ENCODE peak calls at places on chromosomes 13 and 19, in seven cellular contexts. H is fibroblast of lung, C is tibial artery, W is AG04450, F is astrocyte, B is lung, L is breast epithelium. D is an unnamed sample.

GRCh38 chr13:41058229-41059070 is 2.9 kb upstream of the WBP4 start:
- DNase-seq in L (no peak), F (no peak), B (no peak), H (no peak), W (no peak), C (no peak), D (no peak)

GRCh38 chr13:66689628-66690027 is 540.5 kb downstream of the PCDH9 start:
- DNase-seq in H (peak), W (no peak), C (no peak), B (no peak), F (peak), L (no peak), D (no peak)

GRCh38 chr13:27822258-27822872 is 30.1 kb downstream of the GSX1 start:
- DNase-seq in H (peak), B (no peak), C (no peak), F (no peak), L (no peak), W (no peak), D (no peak)

GRCh38 chr19:58059003-58059671 is at the start of gene ZNF135:
- DNase-seq in C (peak), W (peak), B (peak), H (peak), F (peak), L (peak), D (no peak)

GRCh38 chr19:3319643-3320353 is 46.6 kb upstream of the NFIC start:
- DNase-seq in L (no peak), B (no peak), C (no peak), F (peak), W (no peak), H (no peak), D (no peak)

GRCh38 chr19:49142866-49143335 is 12.3 kb downstream of the HRC start:
- DNase-seq in F (peak), H (peak), B (peak), C (peak), L (peak), W (peak), D (peak)

GRCh38 chr13:33262069-33262487 is 23.5 kb downstream of the STARD13 start:
- DNase-seq in L (no peak), F (peak), B (no peak), W (no peak), C (no peak), H (no peak), D (peak)

GRCh38 chr19:18436651-18437478 is 1.1 kb downstream of the ISYNA1 start:
- DNase-seq in H (peak), F (peak), C (peak), L (no peak), B (no peak), W (no peak), D (no peak)

GRCh38 chr19:32642771-32643170 is 32.2 kb downstream of the ANKRD27 start:
- DNase-seq in F (no peak), B (no peak), H (no peak), C (no peak), W (no peak), L (no peak), D (no peak)

GRCh38 chr19:38693380-38694223 is 46.2 kb downstream of the ACTN4 start:
- DNase-seq in F (peak), L (no peak), W (no peak), H (peak), C (no peak), B (no peak), D (peak)

GRCh38 chr19:14050512-14050911 is 11.4 kb downstream of the PALM3 start:
- DNase-seq in H (no peak), L (no peak), F (no peak), B (no peak), C (no peak), W (no peak), D (no peak)

GRCh38 chr19:9709305-9709704 is 34.4 kb upstream of the ZNF562 start:
- DNase-seq in L (no peak), W (no peak), B (no peak), F (no peak), C (peak), H (no peak), D (no peak)

GRCh38 chr19:15244106-15244803 is 12.0 kb upstream of the EPHX3 start:
- DNase-seq in B (no peak), H (no peak), W (no peak), F (no peak), L (no peak), C (no peak), D (peak)

GRCh38 chr13:93147293-93147645 is 79.3 kb upstream of the GPC6 start:
- DNase-seq in H (no peak), L (no peak), F (peak), B (no peak), C (no peak), W (no peak), D (no peak)

GRCh38 chr13:95100525-95101121 is 200.6 kb downstream of the ABCC4 start:
- DNase-seq in W (no peak), H (peak), C (no peak), L (no peak), F (peak), B (no peak), D (no peak)

GRCh38 chr19:33640773-33641172 is 19.0 kb downstream of the CHST8 start:
- DNase-seq in W (no peak), C (no peak), F (no peak), B (no peak), H (no peak), L (no peak), D (no peak)

GRCh38 chr13:79678100-79678499 is 197.1 kb downstream of the NDFIP2 start:
- DNase-seq in L (no peak), B (no peak), C (no peak), F (peak), W (no peak), H (peak), D (no peak)

GRCh38 chr13:103299079-103299478 is 232.9 kb upstream of the SLC10A2 start:
- DNase-seq in W (no peak), C (no peak), H (no peak), F (no peak), L (no peak), B (no peak), D (no peak)

GRCh38 chr13:20822406-20822805 is 48.6 kb upstream of the EEF1AKMT1 start:
- DNase-seq in C (no peak), W (no peak), F (no peak), L (no peak), B (no peak), H (no peak), D (no peak)

GRCh38 chr19:13234518-13234917 is 84.3 kb downstream of the IER2 start:
- DNase-seq in L (no peak), H (peak), C (peak), B (peak), W (no peak), F (no peak), D (no peak)

GRCh38 chr13:21913010-21913409 is 242.1 kb downstream of the FGF9 start:
- DNase-seq in H (no peak), B (no peak), L (no peak), W (no peak), C (no peak), F (no peak), D (no peak)

GRCh38 chr19:6580313-6580712 is 10.6 kb downstream of the CD70 start:
- DNase-seq in F (peak), L (no peak), C (no peak), W (no peak), B (no peak), H (peak), D (peak)

GRCh38 chr13:40271931-40272775 is 394.3 kb downstream of the FOXO1 start:
- DNase-seq in C (peak), F (peak), L (peak), W (no peak), B (peak), H (peak), D (no peak)

GRCh38 chr19:7904074-7905020 is 670 bp downstream of the MAP2K7 start:
- DNase-seq in H (no peak), C (peak), B (peak), F (no peak), L (no peak), W (no peak), D (peak)

GRCh38 chr13:29847501-29847983 is 2.9 kb downstream of the UBL3 start:
- DNase-seq in H (peak), W (no peak), L (no peak), F (peak), C (no peak), B (no peak), D (no peak)

GRCh38 chr19:14519245-14519859 is 1.2 kb upstream of the DNAJB1 start:
- DNase-seq in W (no peak), L (no peak), C (no peak), F (no peak), H (no peak), B (no peak), D (no peak)

GRCh38 chr13:97234236-97234635 is 12.1 kb downstream of the MBNL2 start:
- DNase-seq in F (no peak), W (no peak), B (no peak), L (no peak), H (no peak), C (no peak), D (no peak)

GRCh38 chr13:63628310-63628709 is 2212.7 kb upstream of the PCDH20 start:
- DNase-seq in H (no peak), B (no peak), F (no peak), L (no peak), W (no peak), C (no peak), D (no peak)

GRCh38 chr13:71866173-71867091 is 572 bp downstream of the DACH1 start:
- DNase-seq in B (no peak), H (peak), W (no peak), C (no peak), L (peak), F (no peak), D (peak)

GRCh38 chr19:2532252-2533071 is 56.5 kb downstream of the GADD45B start:
- DNase-seq in B (no peak), C (no peak), H (peak), F (peak), L (no peak), W (no peak), D (no peak)

GRCh38 chr13:85812282-85812681 is 13.1 kb upstream of the SLITRK6 start:
- DNase-seq in H (no peak), F (no peak), L (no peak), W (no peak), B (no peak), C (no peak), D (no peak)

GRCh38 chr13:48902421-48902820 is 73.3 kb upstream of the FNDC3A start:
- DNase-seq in C (no peak), H (peak), W (no peak), L (no peak), B (no peak), F (no peak), D (no peak)

GRCh38 chr13:21361123-21361522 is 98.0 kb downstream of the ZDHHC20 start:
- DNase-seq in F (no peak), W (no peak), H (no peak), C (no peak), L (no peak), B (no peak), D (no peak)

GRCh38 chr13:25423831-25424230 is 52.1 kb downstream of the ATP8A2 start:
- DNase-seq in C (no peak), W (no peak), B (no peak), H (no peak), L (no peak), F (no peak), D (no peak)

DNA sequence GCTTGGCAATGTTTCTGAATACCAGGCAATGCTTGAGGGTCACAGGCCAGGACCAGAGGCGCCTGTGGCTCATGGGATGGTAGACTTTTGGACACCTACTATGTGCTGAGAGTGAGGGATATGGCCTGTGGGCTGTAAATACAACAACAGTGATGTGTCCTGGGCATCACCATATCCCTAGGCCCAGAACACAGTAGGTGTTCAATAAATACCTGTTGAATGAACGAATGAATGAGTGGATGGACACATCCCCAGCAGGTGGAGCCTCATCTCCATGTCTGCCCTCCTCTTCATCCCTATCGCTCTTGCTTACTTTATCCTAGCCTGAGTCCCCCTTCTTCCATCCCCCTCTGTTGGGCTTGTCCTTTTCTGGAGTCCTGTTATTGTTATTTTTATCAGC is 16.5 kb upstream of the NANOS2 start:
- DNase-seq in W (no peak), F (no peak), B (no peak), H (no peak), C (no peak), L (no peak), D (no peak)
- H3K4me3 ChIP-seq in W (no peak), F (no peak), B (no peak), H (no peak), C (no peak), L (no peak), D (no peak)

GRCh38 chr19:1094655-1094977 is 559 bp downstream of the POLR2E start:
- DNase-seq in W (no peak), H (no peak), C (no peak), F (no peak), B (no peak), L (no peak), D (peak)

GRCh38 chr19:1094978-1095701 is at the start of gene POLR2E:
- DNase-seq in F (peak), B (peak), H (peak), C (peak), L (peak), W (peak), D (peak)

GRCh38 chr19:1101337-1101698 is 2.5 kb upstream of the GPX4 start:
- DNase-seq in H (no peak), C (peak), B (peak), W (no peak), L (no peak), F (no peak), D (no peak)

GRCh38 chr19:1097810-1098176 is 2.6 kb upstream of the POLR2E start:
- DNase-seq in L (no peak), H (no peak), W (no peak), F (no peak), C (no peak), B (no peak), D (no peak)

DNA sequence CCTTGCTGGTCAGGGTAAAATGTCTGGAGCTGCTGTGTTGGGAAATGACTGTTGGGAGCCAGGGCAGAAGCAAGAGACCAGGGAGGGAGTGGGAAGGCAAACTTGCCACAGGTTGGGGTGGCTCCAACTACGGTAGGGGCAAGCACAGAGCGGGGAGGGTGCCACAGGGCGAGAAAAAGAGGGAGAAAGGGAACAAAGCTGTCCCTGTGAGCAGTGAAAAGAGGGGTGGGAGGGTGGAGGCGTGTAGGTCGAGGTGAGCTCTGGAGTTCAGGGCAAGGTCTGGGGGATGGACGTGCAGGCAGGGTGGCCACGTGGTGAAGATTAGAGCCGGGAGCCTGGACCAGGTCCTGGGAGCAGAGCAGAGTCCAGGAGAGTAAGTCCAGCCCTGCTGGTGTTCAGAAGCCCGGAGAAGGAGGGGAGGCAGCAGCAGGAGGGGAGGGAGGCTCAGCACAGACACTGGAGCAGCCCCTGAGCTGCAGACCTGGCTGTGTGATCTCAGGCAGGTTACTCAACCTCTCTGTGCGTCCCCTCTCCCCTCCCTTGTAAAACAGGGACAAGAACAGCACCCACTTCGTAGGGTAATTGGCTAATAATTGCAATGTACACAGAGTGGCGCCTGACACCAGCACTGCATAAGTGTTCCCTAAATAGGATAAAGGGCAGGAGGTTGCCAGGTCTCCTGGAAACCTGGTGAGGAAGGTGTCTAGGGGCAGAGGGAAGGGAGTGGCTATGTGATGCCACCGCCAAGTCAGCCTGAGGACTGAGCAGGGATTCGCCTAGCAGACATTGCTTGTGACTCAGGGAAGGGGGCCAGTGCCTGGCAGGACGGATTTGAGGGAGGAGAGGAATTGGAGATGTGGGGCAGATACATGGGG is 3.2 kb upstream of the POLR2E start:
- DNase-seq in L (no peak), F (no peak), H (no peak), C (no peak), B (peak), W (no peak), D (peak)
- H3K27ac ChIP-seq in L (peak), F (peak), H (peak), C (peak), B (peak), W (peak), D (peak)

DNA sequence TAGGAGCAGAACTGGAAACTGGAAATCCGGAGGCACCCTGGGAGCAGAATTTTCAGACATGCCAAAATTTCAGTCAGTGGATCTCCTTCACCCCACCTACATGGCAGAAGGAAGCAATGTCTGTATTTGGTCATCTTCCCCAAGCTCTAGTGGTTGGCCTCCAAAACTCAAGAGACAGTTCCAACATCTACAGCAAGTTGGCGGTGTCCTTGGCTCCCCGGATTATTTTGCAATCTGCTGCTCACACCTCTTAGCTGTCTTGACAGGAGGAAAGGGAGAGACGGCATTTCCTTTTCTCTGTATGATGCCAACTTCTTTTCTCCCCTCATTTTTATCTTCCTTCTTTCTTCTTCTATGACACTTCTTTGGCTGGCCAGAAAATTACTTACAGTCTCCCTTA is 159.9 kb downstream of the SUCLA2 start:
- DNase-seq in B (no peak), F (no peak), L (no peak), W (no peak), C (no peak), H (no peak), D (no peak)
- TF ChIP-seq CTCF in B (no peak), F (no peak), L (no peak), W (no peak), C (no peak), H (no peak), D (no peak)

GRCh38 chr19:617551-618246 is 15.6 kb downstream of the POLRMT start:
- DNase-seq in H (no peak), B (no peak), L (no peak), W (no peak), C (no peak), F (no peak), D (no peak)

GRCh38 chr19:618247-618619 is 15.1 kb downstream of the POLRMT start:
- DNase-seq in H (no peak), L (no peak), W (no peak), F (no peak), B (no peak), C (no peak), D (no peak)

GRCh38 chr19:619286-620002 is 13.9 kb downstream of the POLRMT start:
- DNase-seq in W (no peak), F (no peak), B (no peak), H (no peak), L (no peak), C (no peak), D (no peak)

GRCh38 chr19:620166-620862 is 13.0 kb downstream of the POLRMT start:
- DNase-seq in C (no peak), L (no peak), H (no peak), W (no peak), F (no peak), B (no peak), D (no peak)

DNA sequence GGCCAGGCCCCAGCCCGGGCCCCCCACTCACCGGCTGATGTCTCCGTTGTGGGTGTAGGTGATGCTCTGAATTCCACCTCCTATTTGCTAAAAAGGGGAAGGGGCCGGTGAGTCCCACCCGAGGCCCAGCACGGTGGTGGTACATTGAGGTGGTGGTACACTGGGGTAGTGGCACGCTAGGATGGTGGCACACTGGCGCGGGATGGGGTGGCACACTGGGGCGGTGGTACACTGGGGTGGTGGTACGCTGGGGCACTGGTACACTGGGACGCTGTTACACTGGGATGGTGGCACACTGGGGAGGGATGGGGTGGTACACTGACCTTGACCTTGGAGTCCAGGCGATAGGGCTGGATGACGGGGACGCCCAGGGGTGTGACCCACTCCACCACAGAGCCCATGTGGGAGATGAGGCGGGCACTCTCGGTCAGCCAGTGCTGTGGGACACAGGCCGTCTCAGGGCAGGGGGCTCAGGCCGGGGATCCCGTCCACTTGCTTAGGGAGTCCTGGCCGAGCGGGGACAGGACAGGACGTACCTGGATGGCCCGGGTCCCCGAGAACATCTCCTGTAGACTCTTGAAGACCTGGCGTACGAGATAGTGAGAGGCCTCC is 14.6 kb downstream of the POLRMT start:
- DNase-seq in B (no peak), H (no peak), W (no peak), L (no peak), F (no peak), C (no peak), D (no peak)
- H3K4me3 ChIP-seq in B (no peak), H (no peak), W (no peak), L (no peak), F (no peak), C (no peak), D (no peak)

GRCh38 chr13:31521466-31521865 is 217.9 kb upstream of the RXFP2 start:
- DNase-seq in C (no peak), L (no peak), W (no peak), B (no peak), H (no peak), F (no peak), D (no peak)
- H3K27ac ChIP-seq in C (no peak), L (no peak), W (no peak), B (no peak), H (no peak), F (no peak), D (no peak)

GRCh38 chr13:78404961-78405360 is 198.4 kb downstream of the POU4F1 start:
- DNase-seq in F (no peak), L (no peak), C (no peak), B (no peak), W (no peak), H (no peak), D (no peak)

GRCh38 chr13:78410164-78410563 is 193.2 kb downstream of the POU4F1 start:
- DNase-seq in H (no peak), B (no peak), L (no peak), C (no peak), W (no peak), F (no peak), D (no peak)

GRCh38 chr13:78410847-78411246 is 192.5 kb downstream of the POU4F1 start:
- DNase-seq in H (no peak), C (no peak), F (no peak), W (no peak), B (no peak), L (no peak), D (no peak)

GRCh38 chr13:78413887-78414553 is 189.3 kb downstream of the POU4F1 start:
- DNase-seq in W (no peak), H (no peak), L (no peak), B (no peak), F (no peak), C (no peak), D (no peak)

GRCh38 chr13:78409172-78409571 is 194.2 kb downstream of the POU4F1 start:
- DNase-seq in L (no peak), F (no peak), C (no peak), B (no peak), H (no peak), W (no peak), D (no peak)
- TF ChIP-seq CTCF in L (no peak), F (no peak), C (no peak), B (no peak), H (no peak), W (no peak), D (no peak)